ENCODE peak calls at places on chromosomes 7 and 10, in four cellular contexts. M is SW480; C is upper lobe of right lung; L is activated effector memory CD4-positive, alpha-beta T cell treated with Interleukin-2 at 50 U/mL for 16 hours. T is an unnamed sample.

GRCh38 chr7:129825005-129825553 is 127.7 kb downstream of the UBE2H start:
- DNase-seq in M (peak), C (peak), L (peak), T (peak)

GRCh38 chr7:1794888-1795542 is 124.9 kb downstream of the ELFN1 start:
- DNase-seq in M (no peak), C (no peak), L (no peak), T (peak)

GRCh38 chr10:125535559-125535958 is 147.4 kb downstream of the TEX36 start:
- DNase-seq in M (no peak), C (no peak), L (no peak), T (no peak)

GRCh38 chr7:16961650-16962049 is 79.9 kb upstream of the AGR3 start:
- DNase-seq in M (no peak), C (no peak), L (no peak), T (no peak)

GRCh38 chr10:118991326-118991725 is 38.2 kb upstream of the NANOS1 start:
- DNase-seq in M (no peak), C (no peak), L (no peak), T (no peak)

GRCh38 chr7:114660007-114660406 is 245.4 kb downstream of the FOXP2 start:
- DNase-seq in M (no peak), C (no peak), L (no peak), T (peak)

GRCh38 chr10:46233101-46233500 is 53.7 kb upstream of the ANTXRL start:
- DNase-seq in M (no peak), C (peak), L (no peak), T (no peak)

GRCh38 chr7:130896051-130896881 is 162.3 kb upstream of the KLF14 start:
- DNase-seq in M (no peak), C (no peak), L (no peak), T (peak)

GRCh38 chr7:127896683-127897082 is 134.6 kb downstream of the LRRC4 start:
- DNase-seq in M (no peak), C (no peak), L (no peak), T (no peak)

GRCh38 chr10:86711957-86712708 is 43.8 kb downstream of the LDB3 start:
- DNase-seq in M (peak), C (peak), L (no peak), T (peak)

GRCh38 chr10:124697443-124697836 is 46.7 kb downstream of the FAM53B start:
- DNase-seq in M (no peak), C (peak), L (no peak), T (no peak)

GRCh38 chr10:50385610-50386009 is 134.3 kb upstream of the ASAH2 start:
- DNase-seq in M (no peak), C (no peak), L (no peak), T (no peak)

GRCh38 chr7:92064414-92065029 is 69.8 kb downstream of the CYP51A1 start:
- DNase-seq in M (no peak), C (no peak), L (no peak), T (no peak)

GRCh38 chr7:55250313-55250712 is 114.8 kb upstream of the LANCL2 start:
- DNase-seq in M (peak), C (no peak), L (no peak), T (peak)

GRCh38 chr10:79046991-79047874 is 21.5 kb upstream of the ZMIZ1 start:
- DNase-seq in M (no peak), C (peak), L (no peak), T (no peak)

GRCh38 chr10:128009768-128010167 is 102.9 kb downstream of the PTPRE start:
- DNase-seq in M (no peak), C (no peak), L (no peak), T (no peak)

GRCh38 chr10:124802313-124802675 is 675 bp downstream of the ABRAXAS2 start:
- DNase-seq in M (peak), C (no peak), L (no peak), T (no peak)

GRCh38 chr7:47720141-47720906 is 138.4 kb upstream of the TNS3 start:
- DNase-seq in M (no peak), C (no peak), L (no peak), T (no peak)

GRCh38 chr10:110176122-110176521 is 31.3 kb upstream of the MXI1 start:
- DNase-seq in M (no peak), C (no peak), L (no peak), T (no peak)